ENCODE peak calls at places on chromosome 1, in five cellular contexts. V, S, X, D and U are unnamed samples.

GRCh38 chr1:119347858-119348257 is 20.7 kb upstream of the HAO2 start:
- DNase-seq in S (no peak), X (peak; percentile 50), D (peak; percentile 36), V (no peak), U (no peak)

GRCh38 chr1:243594455-243594854 is 255.6 kb downstream of the AKT3 start:
- DNase-seq in V (no peak), X (no peak), S (no peak), D (no peak), U (no peak)

GRCh38 chr1:226082959-226083302 is 20.4 kb downstream of the H3-3A start:
- DNase-seq in D (peak; percentile 36), V (peak; percentile 85), X (peak; percentile 73), S (peak; percentile 54), U (no peak)

GRCh38 chr1:158180741-158181576 is at the start of gene CD1D:
- DNase-seq in X (peak; percentile 74), S (peak; percentile 69), V (peak; percentile 84), D (no peak), U (peak; percentile 13)

GRCh38 chr1:241992734-241993133 is 6.2 kb downstream of the MAP1LC3C start:
- DNase-seq in X (no peak), S (peak; percentile 47), V (no peak), D (peak; percentile 14), U (no peak)

GRCh38 chr1:64933296-64934070 is 32.9 kb downstream of the JAK1 start:
- DNase-seq in S (peak; percentile 92), X (no peak), D (peak; percentile 95), V (no peak), U (peak; percentile 89)

GRCh38 chr1:160826546-160826945 is 30.6 kb downstream of the LY9 start:
- DNase-seq in D (no peak), V (no peak), X (no peak), S (no peak), U (no peak)

GRCh38 chr1:174954686-174955669 is 44.8 kb upstream of the CACYBP start:
- DNase-seq in X (no peak), V (no peak), D (no peak), S (no peak), U (no peak)

GRCh38 chr1:37890378-37891014 is 31.1 kb upstream of the MTF1 start:
- DNase-seq in X (peak; percentile 66), D (peak; percentile 41), S (peak; percentile 53), V (no peak), U (no peak)

GRCh38 chr1:3575953-3576352 is 35.4 kb downstream of the MEGF6 start:
- DNase-seq in V (no peak), D (no peak), X (no peak), S (no peak), U (no peak)

GRCh38 chr1:9784508-9785133 is 39.1 kb downstream of the CLSTN1 start:
- DNase-seq in X (peak; percentile 92), S (peak; percentile 71), D (peak; percentile 60), V (peak; percentile 81), U (no peak)

GRCh38 chr1:53986458-53986857 is 31.5 kb downstream of the LDLRAD1 start:
- DNase-seq in S (no peak), V (no peak), X (no peak), D (no peak), U (no peak)

GRCh38 chr1:168469690-168470089 is 74.1 kb downstream of the XCL2 start:
- DNase-seq in V (peak; percentile 58), D (peak; percentile 66), S (peak; percentile 69), X (no peak), U (no peak)

GRCh38 chr1:160228431-160228830 is 23.2 kb downstream of the PEA15 start:
- DNase-seq in S (no peak), V (no peak), D (no peak), X (no peak), U (no peak)

GRCh38 chr1:219837274-219837993 is 90.9 kb downstream of the SLC30A10 start:
- DNase-seq in X (peak; percentile 87), S (peak; percentile 56), D (peak; percentile 46), V (peak; percentile 61), U (peak; percentile 13)

GRCh38 chr1:76269175-76269574 is 194.6 kb downstream of the ST6GALNAC3 start:
- DNase-seq in V (no peak), D (peak; percentile 60), X (no peak), S (peak; percentile 16), U (peak; percentile 51)

GRCh38 chr1:16168622-16169021 is 12.8 kb upstream of the EPHA2 start:
- DNase-seq in S (no peak), V (no peak), D (no peak), X (no peak), U (no peak)

GRCh38 chr1:201481004-201481380 is 12.0 kb upstream of the PHLDA3 start:
- DNase-seq in S (no peak), X (peak; percentile 52), D (no peak), V (no peak), U (no peak)

GRCh38 chr1:7549277-7549676 is 221.8 kb upstream of the VAMP3 start:
- DNase-seq in X (no peak), S (peak; percentile 74), D (peak; percentile 65), V (no peak), U (peak; percentile 63)

GRCh38 chr1:18932387-18932786 is 24.1 kb downstream of the IFFO2 start:
- DNase-seq in V (no peak), D (no peak), S (no peak), X (no peak), U (no peak)

GRCh38 chr1:17816511-17816910 is 61.4 kb downstream of the ACTL8 start:
- DNase-seq in V (no peak), S (no peak), X (no peak), D (no peak), U (no peak)

GRCh38 chr1:43239484-43239883 is 30.3 kb upstream of the TMEM125 start:
- DNase-seq in D (no peak), S (no peak), X (no peak), V (no peak), U (no peak)

GRCh38 chr1:225881081-225882007 is 836 bp downstream of the TMEM63A start:
- DNase-seq in D (no peak), S (peak; percentile 48), V (peak; percentile 83), X (peak; percentile 58), U (no peak)

GRCh38 chr1:12715896-12716437 is at the start of gene AADACL3:
- DNase-seq in V (peak; percentile 59), X (no peak), D (no peak), S (no peak), U (no peak)
- H3K4me3 ChIP-seq in V (no peak within 1 kb of the TSS), X (peak within 1 kb of the TSS; percentile 25), D (no peak within 1 kb of the TSS), S (no peak within 1 kb of the TSS), U (no peak within 1 kb of the TSS)

DNA sequence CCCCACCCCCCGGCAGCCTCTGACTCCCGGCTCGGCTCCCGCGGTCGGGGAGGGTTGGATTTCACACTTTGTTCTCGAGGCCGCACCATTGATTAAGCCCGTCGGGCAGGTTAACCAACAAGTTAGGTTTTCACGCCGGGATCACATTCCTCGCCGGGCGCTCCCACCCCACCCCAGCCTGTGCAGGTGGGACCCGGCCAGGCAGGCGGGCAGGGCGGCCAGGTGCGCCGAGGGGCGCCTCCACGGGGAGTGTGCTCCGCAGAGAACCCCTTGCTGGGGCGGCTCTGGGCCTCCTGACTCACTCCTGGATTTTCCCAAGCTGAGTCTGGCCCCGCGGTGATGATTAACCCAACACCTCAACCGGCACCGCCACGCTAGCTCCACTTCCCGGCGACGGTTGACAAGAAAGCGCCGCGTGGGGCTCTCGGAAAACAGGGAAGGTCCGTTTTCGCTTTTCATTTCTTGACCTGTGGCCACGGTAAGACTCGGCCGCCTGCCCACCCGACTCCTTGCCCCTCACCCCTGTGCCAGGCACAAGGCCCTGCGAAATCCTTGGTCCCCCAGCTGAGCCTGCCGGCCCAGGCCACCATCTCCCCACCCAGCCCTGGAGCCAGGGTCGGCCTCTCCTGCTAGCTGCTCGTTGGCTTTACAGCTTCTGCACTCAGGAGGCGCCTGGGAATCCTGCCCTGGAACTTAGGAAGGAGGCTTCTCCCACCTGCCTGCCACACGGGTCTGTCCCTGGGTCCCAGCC is 8.8 kb upstream of the TTLL10 start:
- DNase-seq in D (no peak), V (peak; percentile 87), X (peak; percentile 83), S (no peak), U (no peak)
- H3K4me3 ChIP-seq in D (no peak overlapping the region), V (no peak overlapping the region), X (peak overlapping the region; percentile 44), S (no peak overlapping the region), U (no peak overlapping the region)

DNA sequence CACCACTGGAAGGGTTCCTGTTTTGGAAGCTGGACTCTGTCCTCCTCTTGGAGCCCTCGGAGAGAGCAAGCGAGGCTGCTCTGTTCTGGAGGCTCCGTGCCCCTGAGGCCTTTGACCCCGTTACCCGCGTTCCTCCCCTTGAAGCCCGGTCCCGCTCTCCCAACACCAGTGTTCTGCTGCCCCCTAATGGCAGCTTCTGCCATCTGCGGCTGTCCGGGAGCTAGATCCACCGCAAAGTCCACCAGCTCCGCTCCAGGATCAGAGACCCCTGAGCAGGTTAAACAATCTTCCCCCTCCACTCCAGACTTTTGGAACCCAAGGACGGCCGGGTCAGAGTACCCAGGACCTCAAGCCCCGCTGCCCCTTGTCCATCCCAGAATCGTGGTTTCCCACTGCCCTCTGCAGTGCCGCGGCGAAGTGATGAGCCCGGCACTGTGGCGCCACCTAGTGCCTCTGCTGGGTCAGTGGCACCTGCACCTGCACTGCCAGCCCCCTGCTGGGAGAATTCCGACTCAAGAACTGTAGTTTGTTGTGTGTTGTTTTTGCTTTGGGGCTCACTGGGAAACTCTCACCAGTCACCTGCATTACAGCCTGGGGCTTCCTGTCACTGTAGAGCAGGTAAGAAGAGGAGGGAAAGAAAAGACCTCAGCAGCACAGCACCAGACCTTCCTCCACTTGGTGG is 63.6 kb upstream of the NFASC start:
- DNase-seq in D (peak; percentile 59), X (peak; percentile 96), V (peak; percentile 97), S (peak; percentile 63), U (no peak)
- H3K4me3 ChIP-seq in D (peak overlapping the region; percentile 51), X (peak overlapping the region; percentile 66), V (peak overlapping the region; percentile 80), S (peak overlapping the region; percentile 53), U (peak overlapping the region; percentile 52)

DNA sequence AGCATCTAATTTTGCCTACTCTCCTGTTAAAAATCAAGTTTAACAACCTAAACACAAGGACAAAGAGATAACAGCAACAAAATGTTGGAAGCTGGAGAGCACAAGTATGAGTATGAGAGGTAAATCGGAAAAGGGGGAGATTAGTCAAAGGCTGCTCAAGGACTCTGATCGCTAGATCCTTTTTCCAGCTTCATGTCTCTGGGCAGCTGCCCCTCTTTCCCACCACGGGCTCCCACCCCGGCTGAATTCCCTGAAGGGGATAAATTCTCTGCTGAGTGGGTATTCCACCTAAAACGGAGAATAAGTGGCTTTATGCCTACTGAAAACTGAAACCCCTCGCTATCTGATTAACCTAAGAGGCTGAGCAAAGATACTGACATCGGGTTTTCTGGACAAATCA is 696 bp upstream of the CTBS start:
- DNase-seq in S (no peak), D (no peak), V (no peak), X (no peak), U (no peak)
- H3K4me3 ChIP-seq in S (peak overlapping the region; percentile 77), D (peak overlapping the region; percentile 65), V (peak overlapping the region; percentile 80), X (peak overlapping the region; percentile 62), U (peak overlapping the region; percentile 70)

GRCh38 chr1:26163684-26164035 is 4.8 kb downstream of the FAM110D start:
- DNase-seq in D (no peak), S (no peak), V (no peak), X (no peak), U (no peak)

GRCh38 chr1:26166719-26167281 is 2.0 kb downstream of the C1orf232 start:
- DNase-seq in X (no peak), S (no peak), D (no peak), V (no peak), U (no peak)

GRCh38 chr1:26165126-26165892 is 3.5 kb downstream of the C1orf232 start:
- DNase-seq in X (no peak), V (peak; percentile 76), D (no peak), S (peak; percentile 64), U (no peak)

GRCh38 chr1:26162220-26162703 is 3.4 kb downstream of the FAM110D start:
- DNase-seq in X (no peak), S (no peak), D (no peak), V (no peak), U (no peak)

GRCh38 chr1:26164036-26164927 is 4.5 kb downstream of the C1orf232 start:
- DNase-seq in D (no peak), S (peak; percentile 18), X (peak; percentile 86), V (peak; percentile 92), U (no peak)
- H3K4me3 ChIP-seq in D (peak overlapping the region; percentile 38), S (peak overlapping the region; percentile 47), X (peak overlapping the region; percentile 71), V (peak overlapping the region; percentile 74), U (peak overlapping the region; percentile 36)